ENCODE peak calls at places on chromosomes 16 and 17, in ten cellular contexts. X is GM13976; M is RWPE1; H is stomach; D is transverse colon; R is CD8-positive, alpha-beta T cell; N is gastrocnemius medialis; C is AG09309; K is fibroblast of lung; Z is lower leg skin. V is an unnamed sample.

GRCh38 chr16:1082266-1082951 is 9.9 kb downstream of the SSTR5 start:
- DNase-seq in Z (no peak), M (peak; percentile 82), X (no peak), C (no peak), R (no peak), N (no peak), H (no peak), D (no peak), K (peak; percentile 41), V (no peak)

GRCh38 chr16:3879258-3879886 is 1.1 kb downstream of the CREBBP start:
- DNase-seq in D (peak; percentile 25), M (no peak), H (peak; percentile 27), X (peak; percentile 21), K (no peak), C (no peak), Z (no peak), R (no peak), N (no peak), V (peak; percentile 30)

GRCh38 chr16:1929105-1929504 is 10.9 kb upstream of the HS3ST6 start:
- DNase-seq in D (no peak), R (no peak), Z (no peak), C (no peak), X (peak; percentile 68), H (no peak), K (no peak), N (no peak), M (no peak), V (no peak)

GRCh38 chr17:81002409-81003361 is 11.0 kb downstream of the CHMP6 start:
- DNase-seq in Z (peak; percentile 61), K (peak; percentile 61), X (peak; percentile 42), N (no peak), M (peak; percentile 79), H (peak; percentile 72), C (no peak), R (no peak), D (peak; percentile 93), V (peak; percentile 43)

GRCh38 chr16:81641403-81642106 is 137.5 kb upstream of the PLCG2 start:
- DNase-seq in C (no peak), X (no peak), R (no peak), N (no peak), H (no peak), K (no peak), M (no peak), D (no peak), Z (no peak), V (no peak)

GRCh38 chr17:34226011-34226410 is 29.1 kb upstream of the CCL2 start:
- DNase-seq in R (no peak), X (no peak), H (no peak), C (no peak), Z (no peak), N (no peak), D (no peak), M (no peak), K (peak; percentile 81), V (no peak)

GRCh38 chr16:78973041-78973440 is 627.5 kb downstream of the MAF start:
- DNase-seq in C (no peak), X (no peak), D (no peak), R (no peak), H (no peak), M (no peak), N (no peak), Z (no peak), K (no peak), V (no peak)

GRCh38 chr17:13001991-13002615 is 15.7 kb downstream of the ELAC2 start:
- DNase-seq in Z (no peak), D (no peak), C (no peak), X (peak; percentile 13), H (no peak), K (peak; percentile 25), M (no peak), N (no peak), R (no peak), V (no peak)

GRCh38 chr17:73683788-73684582 is 39.7 kb upstream of the SDK2 start:
- DNase-seq in K (no peak), D (no peak), X (no peak), C (no peak), H (no peak), R (no peak), M (no peak), Z (no peak), N (no peak), V (no peak)

GRCh38 chr16:17555176-17555575 is 84.4 kb upstream of the XYLT1 start:
- DNase-seq in N (no peak), H (no peak), D (no peak), C (peak; percentile 76), X (no peak), M (peak; percentile 51), R (no peak), Z (no peak), K (peak; percentile 95), V (no peak)

GRCh38 chr16:12474794-12475410 is 328.8 kb downstream of the CPPED1 start:
- DNase-seq in M (no peak), K (no peak), C (no peak), R (no peak), D (no peak), N (no peak), H (no peak), X (no peak), Z (no peak), V (no peak)

GRCh38 chr17:21378553-21378952 is 2.4 kb downstream of the KCNJ12 start:
- DNase-seq in X (no peak), Z (no peak), H (no peak), N (peak; percentile 31), M (no peak), K (no peak), R (no peak), D (no peak), C (no peak), V (no peak)

GRCh38 chr17:2867441-2868424 is 71.5 kb downstream of the RAP1GAP2 start:
- DNase-seq in X (no peak), D (no peak), M (peak; percentile 24), K (peak; percentile 69), R (no peak), H (no peak), Z (no peak), N (peak; percentile 35), C (peak; percentile 8), V (no peak)
- TF ChIP-seq CTCF in X (no peak), D (no peak), M (no peak), K (peak; percentile 30), R (no peak), H (no peak), Z (no peak), N (no peak), C (no peak), V (no peak)

DNA sequence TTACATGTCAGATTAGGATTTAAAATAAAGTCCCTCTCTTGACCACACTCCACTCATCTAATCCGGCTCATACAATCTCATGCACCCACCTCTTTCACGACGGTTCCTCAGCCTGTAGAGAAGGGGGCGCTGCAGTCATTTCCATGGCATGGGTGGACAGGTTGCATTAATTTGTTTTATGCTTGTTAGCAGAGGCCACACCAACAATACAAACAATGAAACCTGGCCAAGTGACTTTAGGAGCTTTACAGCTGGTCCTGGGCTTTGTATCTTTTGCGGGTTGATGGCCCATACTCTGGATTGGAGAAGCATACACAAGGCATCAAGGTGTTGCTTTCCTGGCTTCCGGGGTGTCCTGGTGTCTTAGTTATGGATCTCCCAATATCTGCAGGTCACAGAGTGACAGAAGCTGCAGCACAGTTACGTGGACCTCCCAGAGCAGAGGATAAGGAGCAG is 9.7 kb upstream of the SNF8 start:
- DNase-seq in Z (no peak), H (no peak), X (peak; percentile 36), K (peak; percentile 46), M (no peak), C (no peak), D (peak; percentile 46), R (no peak), N (no peak), V (no peak)
- TF ChIP-seq CTCF in Z (no peak), H (no peak), X (peak; percentile 17), K (peak; percentile 84), M (no peak), C (peak; percentile 74), D (no peak), R (no peak), N (no peak), V (peak; percentile 26)

DNA sequence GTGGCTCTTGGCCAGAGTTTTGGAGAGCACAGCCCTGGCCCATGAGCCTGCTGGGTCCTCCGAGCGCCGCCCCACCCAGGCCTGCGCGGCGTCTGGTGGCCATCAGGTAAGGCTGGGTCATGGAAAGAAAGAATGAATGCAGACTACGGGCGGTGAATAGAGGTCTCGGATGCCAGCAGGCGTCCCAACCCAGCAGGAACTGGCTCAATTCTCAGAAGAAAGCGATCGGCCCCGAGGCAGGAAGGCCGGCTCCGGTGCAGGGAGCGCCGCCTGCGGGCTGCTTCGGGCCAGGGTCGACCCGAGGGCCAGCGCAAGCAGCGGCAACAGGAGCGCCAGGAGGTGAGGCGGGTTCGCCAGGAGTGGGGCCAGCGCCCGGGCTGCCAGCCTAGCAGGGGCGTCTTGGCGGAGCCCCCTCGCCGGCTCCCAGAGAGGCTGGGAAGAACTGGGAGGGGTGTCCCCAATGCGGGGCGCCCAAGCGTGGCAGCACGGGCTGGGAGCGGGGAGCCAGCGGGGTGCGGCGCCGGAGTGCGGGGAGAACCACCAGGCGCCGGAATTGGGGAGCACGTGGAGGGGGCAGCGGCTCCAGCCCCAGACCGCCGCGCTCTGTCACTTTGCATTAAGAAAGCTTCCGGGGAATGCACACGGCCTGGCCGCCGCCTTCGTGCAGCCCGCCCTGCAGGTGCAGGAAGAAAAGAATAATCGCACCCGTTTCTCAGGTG is 7.1 kb upstream of the TMC5 start:
- DNase-seq in Z (no peak), M (no peak), C (no peak), R (no peak), K (no peak), X (peak; percentile 63), N (no peak), H (peak; percentile 75), D (peak; percentile 77), V (peak; percentile 44)
- TF ChIP-seq CTCF in Z (no peak), M (peak; percentile 42), C (no peak), R (no peak), K (no peak), X (no peak), N (no peak), H (peak; percentile 40), D (no peak), V (peak; percentile 2)

GRCh38 chr16:75095204-75095621 is 21.4 kb downstream of the LDHD start:
- DNase-seq in K (no peak), X (peak; percentile 47), H (no peak), N (no peak), C (no peak), D (no peak), R (no peak), M (no peak), Z (no peak), V (no peak)

GRCh38 chr16:75095637-75096036 is 20.9 kb downstream of the LDHD start:
- DNase-seq in Z (no peak), M (no peak), N (no peak), X (no peak), C (no peak), K (no peak), H (no peak), R (no peak), D (no peak), V (no peak)

GRCh38 chr16:75097941-75098897 is 18.4 kb downstream of the LDHD start:
- DNase-seq in C (no peak), D (no peak), N (peak; percentile 77), X (peak; percentile 81), K (no peak), R (peak; percentile 81), H (peak; percentile 47), M (no peak), Z (no peak), V (peak; percentile 71)

GRCh38 chr16:75097191-75097761 is 19.3 kb downstream of the LDHD start:
- DNase-seq in R (no peak), M (no peak), X (no peak), N (no peak), Z (no peak), D (no peak), K (no peak), H (no peak), C (no peak), V (no peak)

GRCh38 chr16:75096730-75097129 is 19.9 kb downstream of the LDHD start:
- DNase-seq in N (no peak), D (peak; percentile 44), C (no peak), H (peak; percentile 80), X (no peak), R (no peak), M (peak; percentile 84), Z (no peak), K (no peak), V (no peak)
- TF ChIP-seq CTCF in N (no peak), D (no peak), C (peak; percentile 24), H (peak; percentile 40), X (no peak), R (no peak), M (no peak), Z (no peak), K (peak; percentile 38), V (no peak)

V was measured in GM13977.